ENCODE peak calls at places on chromosomes 1 and 21, in eight cellular contexts. K, D, L, Y, Z, A, W and B are unnamed samples.

GRCh38 chr1:59738152-59738551 is 76.6 kb upstream of the HOOK1 start:
- DNase-seq in K (no peak), D (no peak), L (no peak), Y (peak), Z (no peak), A (no peak), W (no peak), B (no peak)

GRCh38 chr1:12088607-12089006 is 25.5 kb downstream of the TNFRSF8 start:
- DNase-seq in K (no peak), D (no peak), L (no peak), Y (no peak), Z (no peak), A (no peak), W (peak), B (no peak)

GRCh38 chr1:200336901-200337391 is 72.9 kb downstream of the ZNF281 start:
- DNase-seq in K (no peak), D (no peak), L (no peak), Y (no peak), Z (no peak), A (no peak), W (no peak), B (no peak)

GRCh38 chr1:59730759-59731478 is 83.8 kb upstream of the HOOK1 start:
- DNase-seq in K (peak), D (peak), L (peak), Y (peak), Z (no peak), A (peak), W (no peak), B (peak)

GRCh38 chr1:161068306-161069200 is 1.1 kb downstream of the ARHGAP30 start:
- DNase-seq in K (peak), D (peak), L (no peak), Y (no peak), Z (no peak), A (no peak), W (peak), B (peak)

GRCh38 chr1:162213281-162213909 is 143.9 kb downstream of the NOS1AP start:
- DNase-seq in K (peak), D (peak), L (peak), Y (no peak), Z (peak), A (peak), W (no peak), B (peak)

GRCh38 chr1:162704673-162705424 is 72.6 kb downstream of the DDR2 start:
- DNase-seq in K (peak), D (no peak), L (no peak), Y (no peak), Z (no peak), A (peak), W (no peak), B (no peak)

GRCh38 chr1:103106426-103107321 is 1.6 kb downstream of the COL11A1 start:
- DNase-seq in K (peak), D (peak), L (no peak), Y (no peak), Z (peak), A (peak), W (no peak), B (peak)

GRCh38 chr1:208714356-208714755 is 470.2 kb upstream of the PLXNA2 start:
- DNase-seq in K (no peak), D (peak), L (no peak), Y (no peak), Z (no peak), A (no peak), W (no peak), B (no peak)

GRCh38 chr1:53964109-53964508 is 18.0 kb downstream of the LRRC42 start:
- DNase-seq in K (no peak), D (no peak), L (no peak), Y (no peak), Z (no peak), A (no peak), W (no peak), B (no peak)

GRCh38 chr1:43225168-43225567 is 44.6 kb upstream of the TMEM125 start:
- DNase-seq in K (no peak), D (no peak), L (no peak), Y (no peak), Z (no peak), A (no peak), W (no peak), B (no peak)

GRCh38 chr1:9293512-9294439 is 1.1 kb downstream of the SPSB1 start:
- DNase-seq in K (peak), D (peak), L (no peak), Y (no peak), Z (no peak), A (peak), W (peak), B (no peak)

GRCh38 chr1:153816283-153816904 is 41.2 kb downstream of the SLC27A3 start:
- DNase-seq in K (peak), D (no peak), L (no peak), Y (no peak), Z (no peak), A (no peak), W (no peak), B (no peak)

GRCh38 chr1:155911156-155912055 is at the start of gene RIT1:
- DNase-seq in K (peak), D (peak), L (peak), Y (no peak), Z (peak), A (peak), W (peak), B (peak)

GRCh38 chr1:94757931-94758330 is 62.2 kb upstream of the SLC44A3 start:
- DNase-seq in K (peak), D (no peak), L (no peak), Y (no peak), Z (peak), A (no peak), W (no peak), B (no peak)

GRCh38 chr1:154796303-154796892 is 73.7 kb downstream of the KCNN3 start:
- DNase-seq in K (no peak), D (no peak), L (no peak), Y (no peak), Z (no peak), A (no peak), W (no peak), B (no peak)

GRCh38 chr1:167455786-167456446 is 62.4 kb downstream of the CD247 start:
- DNase-seq in K (no peak), D (peak), L (no peak), Y (no peak), Z (peak), A (peak), W (peak), B (no peak)

GRCh38 chr1:2003564-2004131 is at the start of gene CFAP74:
- DNase-seq in K (no peak), D (peak), L (no peak), Y (no peak), Z (peak), A (no peak), W (no peak), B (peak)

GRCh38 chr1:2921970-2922686 is 99.1 kb upstream of the ACTRT2 start:
- DNase-seq in K (no peak), D (no peak), L (no peak), Y (no peak), Z (no peak), A (no peak), W (no peak), B (no peak)

GRCh38 chr1:246428542-246429308 is 78.4 kb downstream of the SMYD3 start:
- DNase-seq in K (no peak), D (no peak), L (no peak), Y (peak), Z (no peak), A (no peak), W (no peak), B (no peak)

GRCh38 chr1:37778654-37779053 is 13.7 kb upstream of the EPHA10 start:
- DNase-seq in K (no peak), D (no peak), L (no peak), Y (no peak), Z (no peak), A (no peak), W (no peak), B (no peak)

GRCh38 chr1:53735261-53735660 is 3.7 kb downstream of the GLIS1 start:
- DNase-seq in K (no peak), D (no peak), L (no peak), Y (no peak), Z (no peak), A (no peak), W (no peak), B (no peak)

GRCh38 chr1:237903961-237904360 is 13.2 kb upstream of the ZP4 start:
- DNase-seq in K (no peak), D (no peak), L (no peak), Y (no peak), Z (no peak), A (no peak), W (no peak), B (no peak)

GRCh38 chr1:90295534-90295933 is 300.6 kb downstream of the ZNF326 start:
- DNase-seq in K (no peak), D (no peak), L (peak), Y (no peak), Z (no peak), A (no peak), W (no peak), B (no peak)

GRCh38 chr1:9078035-9078948 is 8.9 kb upstream of the SLC2A5 start:
- DNase-seq in K (no peak), D (no peak), L (no peak), Y (no peak), Z (no peak), A (no peak), W (no peak), B (no peak)

GRCh38 chr1:50720457-50721053 is 239.5 kb downstream of the FAF1 start:
- DNase-seq in K (no peak), D (no peak), L (no peak), Y (no peak), Z (no peak), A (no peak), W (no peak), B (no peak)

GRCh38 chr21:44726803-44727202 is 15.4 kb upstream of the TSPEAR start:
- DNase-seq in K (no peak), D (no peak), L (no peak), Y (no peak), Z (no peak), A (no peak), W (no peak), B (no peak)

GRCh38 chr1:44655609-44656008 is 18.7 kb downstream of the TMEM53 start:
- DNase-seq in K (peak), D (no peak), L (no peak), Y (no peak), Z (peak), A (no peak), W (no peak), B (no peak)

GRCh38 chr1:5891736-5892135 is 100.5 kb downstream of the NPHP4 start:
- DNase-seq in K (peak), D (no peak), L (no peak), Y (no peak), Z (no peak), A (no peak), W (no peak), B (peak)

GRCh38 chr1:228236744-228237143 is 28.9 kb downstream of the OBSCN start:
- DNase-seq in K (peak), D (peak), L (no peak), Y (no peak), Z (peak), A (no peak), W (no peak), B (no peak)

GRCh38 chr1:75132421-75133381 is 1.5 kb upstream of the LHX8 start:
- DNase-seq in K (no peak), D (no peak), L (no peak), Y (no peak), Z (peak), A (no peak), W (no peak), B (peak)

GRCh38 chr1:228043281-228043845 is 36.6 kb downstream of the WNT3A start:
- DNase-seq in K (peak), D (no peak), L (no peak), Y (no peak), Z (no peak), A (no peak), W (no peak), B (peak)

GRCh38 chr21:45138199-45139002 is 64.0 kb downstream of the ADARB1 start:
- DNase-seq in K (peak), D (peak), L (no peak), Y (no peak), Z (peak), A (peak), W (peak), B (no peak)

GRCh38 chr1:159144571-159144970 is 26.8 kb upstream of the CADM3 start:
- DNase-seq in K (no peak), D (no peak), L (no peak), Y (no peak), Z (no peak), A (no peak), W (no peak), B (no peak)

GRCh38 chr1:89736937-89737733 is 83.7 kb upstream of the LRRC8D start:
- DNase-seq in K (no peak), D (no peak), L (no peak), Y (no peak), Z (no peak), A (no peak), W (no peak), B (no peak)

GRCh38 chr1:156616463-156616862 is 2.8 kb upstream of the HAPLN2 start:
- DNase-seq in K (no peak), D (peak), L (peak), Y (no peak), Z (no peak), A (no peak), W (no peak), B (no peak)

GRCh38 chr1:31760422-31760900 is 3.7 kb downstream of the ADGRB2 start:
- DNase-seq in K (no peak), D (peak), L (no peak), Y (no peak), Z (peak), A (no peak), W (no peak), B (no peak)
- H3K27ac ChIP-seq in K (no peak), D (peak), L (peak), Y (peak), Z (no peak), A (no peak), W (no peak), B (no peak)

GRCh38 chr1:110637475-110637874 is 31.3 kb upstream of the KCNA2 start:
- DNase-seq in K (no peak), D (no peak), L (no peak), Y (no peak), Z (no peak), A (no peak), W (no peak), B (peak)
- H3K27ac ChIP-seq in K (no peak), D (no peak), L (no peak), Y (no peak), Z (no peak), A (no peak), W (no peak), B (no peak)

GRCh38 chr1:61187380-61188086 is 105.2 kb downstream of the NFIA start:
- DNase-seq in K (no peak), D (no peak), L (no peak), Y (no peak), Z (peak), A (no peak), W (no peak), B (no peak)
- H3K27ac ChIP-seq in K (peak), D (no peak), L (peak), Y (no peak), Z (no peak), A (no peak), W (no peak), B (no peak)

GRCh38 chr21:15003463-15004135 is 61.2 kb downstream of the NRIP1 start:
- DNase-seq in K (peak), D (no peak), L (no peak), Y (no peak), Z (peak), A (no peak), W (no peak), B (no peak)

GRCh38 chr21:15007716-15008296 is 57.0 kb downstream of the NRIP1 start:
- DNase-seq in K (peak), D (no peak), L (no peak), Y (no peak), Z (no peak), A (no peak), W (no peak), B (no peak)

GRCh38 chr21:15006594-15007230 is 58.1 kb downstream of the NRIP1 start:
- DNase-seq in K (no peak), D (no peak), L (no peak), Y (no peak), Z (no peak), A (no peak), W (no peak), B (no peak)

GRCh38 chr21:15004721-15005370 is 60.0 kb downstream of the NRIP1 start:
- DNase-seq in K (no peak), D (no peak), L (no peak), Y (no peak), Z (no peak), A (no peak), W (no peak), B (no peak)

GRCh38 chr21:15005391-15005790 is 59.4 kb downstream of the NRIP1 start:
- DNase-seq in K (no peak), D (no peak), L (no peak), Y (no peak), Z (peak), A (no peak), W (no peak), B (no peak)
- H3K27ac ChIP-seq in K (peak), D (no peak), L (no peak), Y (peak), Z (no peak), A (no peak), W (no peak), B (no peak)

DNA sequence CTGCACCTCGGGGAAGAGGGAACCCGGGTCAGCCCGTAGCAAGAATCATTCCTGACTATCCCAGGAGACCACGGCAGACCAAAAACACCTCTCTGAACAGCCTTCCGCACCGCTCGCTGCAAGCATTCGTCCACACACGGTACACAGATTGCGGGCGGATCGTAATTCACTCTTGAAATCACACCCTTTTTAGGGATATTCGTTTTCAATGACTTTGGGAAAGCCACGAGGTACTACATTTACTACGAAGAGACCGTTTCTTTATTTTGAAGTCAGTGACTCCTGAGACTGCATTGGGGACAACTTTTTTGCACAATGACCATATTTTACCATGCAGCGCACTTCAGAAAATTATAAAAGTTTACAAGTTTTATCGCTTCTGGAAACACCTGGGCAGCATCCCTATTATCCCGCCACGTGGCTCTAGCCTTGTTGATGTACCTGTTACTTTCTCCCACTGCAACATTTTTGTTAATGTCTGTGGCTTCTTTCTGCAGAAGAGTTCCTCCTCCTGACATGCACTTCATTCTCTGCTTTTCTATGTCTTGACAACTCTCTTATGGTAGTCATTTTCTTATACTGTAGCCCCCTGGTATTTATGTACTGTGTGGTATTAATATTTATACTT is 1.2 kb upstream of the AKT3 start:
- DNase-seq in K (no peak), D (no peak), L (no peak), Y (no peak), Z (no peak), A (no peak), W (no peak), B (no peak)
- H3K27ac ChIP-seq in K (peak), D (peak), L (peak), Y (no peak), Z (peak), A (peak), W (peak), B (peak)

GRCh38 chr1:39212499-39212898 is 8.0 kb downstream of the MACF1 start:
- DNase-seq in K (no peak), D (no peak), L (no peak), Y (no peak), Z (no peak), A (no peak), W (no peak), B (no peak)
- H3K27ac ChIP-seq in K (no peak), D (peak), L (peak), Y (no peak), Z (peak), A (no peak), W (no peak), B (no peak)

GRCh38 chr1:19128965-19129514 is 81.0 kb downstream of the UBR4 start:
- DNase-seq in K (no peak), D (no peak), L (no peak), Y (no peak), Z (no peak), A (no peak), W (no peak), B (no peak)
- H3K27ac ChIP-seq in K (no peak), D (no peak), L (no peak), Y (no peak), Z (no peak), A (no peak), W (no peak), B (no peak)

DNA sequence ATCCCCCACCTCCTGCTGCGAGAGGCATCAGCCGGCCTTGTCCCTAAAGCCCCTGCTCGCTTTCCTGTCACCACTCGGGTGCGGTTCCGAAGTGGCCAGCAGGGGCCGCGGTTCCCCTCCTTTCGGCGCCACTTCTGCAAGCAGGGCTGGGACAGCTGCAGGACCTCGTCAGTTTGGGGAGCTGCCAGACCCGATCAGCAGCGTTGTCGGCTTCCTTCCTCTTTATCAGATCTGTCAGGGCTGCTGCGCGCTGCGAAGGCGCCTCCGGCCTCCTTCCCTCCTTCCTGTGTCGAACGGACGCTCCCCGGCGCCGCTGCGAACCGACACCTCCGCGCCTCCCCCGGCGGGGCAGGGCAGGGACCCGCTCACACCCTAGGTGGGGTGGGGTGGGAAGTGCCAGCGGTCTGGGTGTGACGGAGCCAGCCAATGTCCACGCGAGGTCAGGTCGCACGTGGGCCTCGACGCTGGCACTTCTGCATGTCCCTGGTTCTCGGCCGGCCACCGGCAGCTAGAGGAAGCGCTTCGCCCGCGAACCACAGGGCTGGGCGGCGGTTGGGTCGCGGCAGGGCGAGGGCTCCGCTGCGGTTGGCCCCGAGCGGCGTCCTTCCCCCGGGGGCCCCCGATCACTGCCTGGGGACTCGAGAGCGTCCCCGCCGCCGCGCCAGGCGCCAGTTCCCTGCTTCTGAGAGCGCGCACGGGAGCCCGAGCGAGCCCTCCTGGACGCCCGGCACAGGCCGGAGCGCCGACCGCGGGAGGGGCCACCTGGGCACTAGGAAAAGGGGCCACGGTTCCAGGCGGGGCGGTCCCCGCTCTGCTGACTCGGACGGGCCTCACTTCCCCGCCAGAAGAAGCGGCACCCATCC is 81.8 kb downstream of the RUNX3 start:
- DNase-seq in K (peak), D (peak), L (peak), Y (peak), Z (peak), A (peak), W (peak), B (peak)
- H3K27ac ChIP-seq in K (peak), D (peak), L (peak), Y (no peak), Z (no peak), A (peak), W (peak), B (peak)